ENCODE peak calls at places on chromosomes 16 and 17, in five cellular contexts. F is CD4-positive, CD25-positive, alpha-beta regulatory T cell; V is A549; R is activated CD4-positive, alpha-beta T cell treated with anti-CD3 and anti-CD28 coated beads, Interleukin-2, amount 50 U/mL, for 48 hours; X is Daoy. E is an unnamed sample.

GRCh38 chr16:56332464-56333079 is 92.8 kb downstream of the AMFR start:
- DNase-seq in F (no peak), V (peak; percentile 86), R (peak; percentile 12), X (peak; percentile 47), E (no peak)

GRCh38 chr16:11386791-11387546 is 41.7 kb downstream of the RMI2 start:
- DNase-seq in F (no peak), V (peak; percentile 30), R (no peak), X (peak; percentile 36), E (no peak)

GRCh38 chr17:8151641-8152111 is 528 bp downstream of the PER1 start:
- DNase-seq in F (no peak), V (no peak), R (peak; percentile 39), X (peak; percentile 66), E (no peak)

GRCh38 chr17:1580979-1581676 is 18.5 kb upstream of the PITPNA start:
- DNase-seq in F (no peak), V (no peak), R (no peak), X (no peak), E (no peak)

GRCh38 chr17:81292450-81292849 is 2.7 kb downstream of the SLC38A10 start:
- DNase-seq in F (no peak), V (no peak), R (no peak), X (no peak), E (no peak)

GRCh38 chr16:11389631-11390565 is 44.6 kb downstream of the RMI2 start:
- DNase-seq in F (peak; percentile 22), V (no peak), R (no peak), X (no peak), E (peak; percentile 57)

GRCh38 chr17:15945493-15946209 is 721 bp downstream of the ADORA2B start:
- DNase-seq in F (no peak), V (no peak), R (peak; percentile 15), X (no peak), E (no peak)

GRCh38 chr17:46191332-46192210 is 1.7 kb downstream of the KANSL1 start:
- DNase-seq in F (peak; percentile 52), V (peak; percentile 64), R (no peak), X (peak; percentile 32), E (no peak)

GRCh38 chr17:49508061-49508865 is 13.2 kb downstream of the NGFR start:
- DNase-seq in F (no peak), V (peak; percentile 62), R (no peak), X (peak; percentile 71), E (no peak)

GRCh38 chr16:11671676-11672075 is 3.4 kb downstream of the SNN start:
- DNase-seq in F (no peak), V (no peak), R (no peak), X (no peak), E (no peak)

GRCh38 chr16:68370921-68371651 is 60.3 kb downstream of the PRMT7 start:
- DNase-seq in F (peak; percentile 88), V (no peak), R (no peak), X (no peak), E (peak; percentile 42)

GRCh38 chr17:9236286-9237052 is 215.2 kb downstream of the NTN1 start:
- DNase-seq in F (no peak), V (no peak), R (no peak), X (no peak), E (no peak)

GRCh38 chr16:69087161-69087581 is 18.3 kb upstream of the HAS3 start:
- DNase-seq in F (no peak), V (no peak), R (no peak), X (no peak), E (peak; percentile 34)

GRCh38 chr16:3864562-3864961 is 16.0 kb downstream of the CREBBP start:
- DNase-seq in F (no peak), V (no peak), R (no peak), X (no peak), E (no peak)

GRCh38 chr16:27237229-27238015 is 31.1 kb downstream of the NSMCE1 start:
- DNase-seq in F (peak; percentile 89), V (no peak), R (peak; percentile 81), X (no peak), E (peak; percentile 71)